ENCODE peak calls at places on chromosomes 1 and 21, in four cellular contexts. X is GM12878, W is K562, O is HepG2. P is an unnamed sample.

GRCh38 chr1:22031214-22031962 is 21.1 kb upstream of the CDC42 start:
- DNase-seq in W (no peak), X (no peak), O (peak; percentile 47), P (no peak)

GRCh38 chr1:101174722-101175121 is 62.1 kb upstream of the S1PR1 start:
- DNase-seq in W (no peak), X (no peak), O (no peak), P (no peak)

GRCh38 chr1:12179111-12179519 is 12.3 kb downstream of the TNFRSF1B start:
- DNase-seq in W (no peak), O (peak; percentile 36), X (no peak), P (no peak)

GRCh38 chr1:9438431-9439073 is 100.7 kb upstream of the SLC25A33 start:
- DNase-seq in O (peak; percentile 91), W (no peak), X (no peak), P (peak; percentile 83)

GRCh38 chr1:10687142-10687715 is 109.2 kb downstream of the CASZ1 start:
- DNase-seq in X (no peak), W (no peak), O (no peak), P (no peak)

GRCh38 chr1:115112496-115113375 is 23.4 kb upstream of the TSPAN2 start:
- DNase-seq in W (peak; percentile 43), X (no peak), O (no peak), P (no peak)

GRCh38 chr1:247295746-247296145 is 35.9 kb downstream of the ZNF496 start:
- DNase-seq in O (no peak), X (no peak), W (no peak), P (no peak)

GRCh38 chr1:103461171-103462105 is 64.1 kb upstream of the RNPC3 start:
- DNase-seq in O (no peak), W (peak; percentile 8), X (no peak), P (peak; percentile 4)

GRCh38 chr1:16393255-16394177 is 26.5 kb downstream of the SZRD1 start:
- DNase-seq in W (no peak), O (no peak), X (no peak), P (no peak)

GRCh38 chr1:112504666-112505399 is 3.9 kb upstream of the WNT2B start:
- DNase-seq in O (no peak), W (no peak), X (no peak), P (no peak)

GRCh38 chr1:16191309-16191708 is 21.1 kb downstream of the ARHGEF19 start:
- DNase-seq in O (no peak), W (no peak), X (no peak), P (no peak)

GRCh38 chr1:248158758-248159157 is 13.8 kb downstream of the OR2M5 start:
- DNase-seq in W (no peak), X (no peak), O (no peak), P (no peak)

GRCh38 chr21:17775431-17776126 is 43.6 kb downstream of the C21orf91 start:
- DNase-seq in O (peak; percentile 22), X (peak; percentile 63), W (no peak), P (no peak)

GRCh38 chr1:32487182-32487581 is 22.3 kb downstream of the ZBTB8B start:
- DNase-seq in X (no peak), O (no peak), W (no peak), P (no peak)

GRCh38 chr21:33300701-33301631 is 23.8 kb upstream of the IFNAR1 start:
- DNase-seq in W (peak; percentile 30), X (no peak), O (no peak), P (no peak)

GRCh38 chr1:162674018-162674608 is 41.8 kb downstream of the DDR2 start:
- DNase-seq in O (no peak), W (no peak), X (no peak), P (no peak)

GRCh38 chr1:93338426-93338825 is 7.3 kb upstream of the DR1 start:
- DNase-seq in X (no peak), W (no peak), O (no peak), P (peak; percentile 28)

GRCh38 chr21:45559216-45560105 is 17.2 kb upstream of the SLC19A1 start:
- DNase-seq in W (no peak), O (no peak), X (no peak), P (no peak)

GRCh38 chr1:18681423-18681835 is 50.8 kb downstream of the PAX7 start:
- DNase-seq in W (peak; percentile 79), X (no peak), O (peak; percentile 53), P (peak; percentile 73)

GRCh38 chr1:244952280-244952933 is 88.1 kb upstream of the HNRNPU start:
- DNase-seq in W (no peak), X (no peak), O (no peak), P (no peak)

GRCh38 chr1:94532077-94532476 is 9.5 kb downstream of the F3 start:
- DNase-seq in O (no peak), W (no peak), X (no peak), P (no peak)

GRCh38 chr1:56397811-56398231 is 181.5 kb downstream of the PLPP3 start:
- DNase-seq in X (no peak), O (no peak), W (no peak), P (no peak)

GRCh38 chr1:93851327-93851712 is 27.7 kb downstream of the DNTTIP2 start:
- DNase-seq in W (peak; percentile 49), O (no peak), X (no peak), P (no peak)

GRCh38 chr21:28938726-28939125 is 54.0 kb downstream of the LTN1 start:
- DNase-seq in O (no peak), W (no peak), X (no peak), P (no peak)

GRCh38 chr1:79859212-79859948 is 852.9 kb upstream of the ADGRL4 start:
- DNase-seq in O (no peak), X (no peak), W (no peak), P (peak; percentile 13)

GRCh38 chr1:70807088-70807664 is 240.4 kb downstream of the PTGER3 start:
- DNase-seq in X (no peak), W (no peak), O (no peak), P (no peak)

GRCh38 chr1:184118051-184118450 is 66.5 kb downstream of the TSEN15 start:
- DNase-seq in W (no peak), O (no peak), X (no peak), P (peak; percentile 22)

GRCh38 chr1:15943515-15944307 is 32.2 kb downstream of the ZBTB17 start:
- DNase-seq in O (no peak), X (no peak), W (no peak), P (no peak)

GRCh38 chr1:18539171-18539570 is 58.4 kb downstream of the KLHDC7A start:
- DNase-seq in O (no peak), X (no peak), W (no peak), P (no peak)

GRCh38 chr21:38327984-38328383 is 71.2 kb downstream of the KCNJ15 start:
- DNase-seq in W (no peak), X (peak; percentile 24), O (no peak), P (no peak)

GRCh38 chr1:157137051-157137772 is 983 bp downstream of the ETV3 start:
- DNase-seq in O (no peak), X (no peak), W (peak; percentile 44), P (peak; percentile 31)
- TF ChIP-seq BHLHE40 in O (no peak), X (no peak), W (no peak), P (no peak)

GRCh38 chr21:42495027-42495426 is 997 bp downstream of the RSPH1 start:
- DNase-seq in O (no peak), W (no peak), X (no peak), P (no peak)
- TF ChIP-seq KDM1A in O (no peak), W (no peak), X (no peak), P (no peak)

DNA sequence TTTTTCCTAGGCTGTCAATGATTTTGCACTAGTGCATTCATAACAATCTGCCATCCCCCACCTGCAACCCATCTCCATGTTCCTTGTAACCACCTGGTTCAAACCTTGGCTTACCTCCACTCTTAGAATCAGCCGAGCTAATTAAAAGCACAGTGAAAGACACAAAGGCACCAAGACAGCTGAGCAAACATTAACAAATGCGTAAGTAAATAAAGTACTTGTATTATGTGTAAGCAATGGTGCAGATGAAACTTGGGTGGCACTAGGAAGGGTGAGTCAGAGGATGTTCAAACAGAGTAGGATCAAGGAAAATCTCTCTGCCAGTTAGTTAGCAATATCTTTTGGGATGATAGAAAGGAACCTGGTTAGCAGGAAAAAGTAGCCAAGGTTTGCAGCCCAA is 5.1 kb upstream of the FOXJ3 start:
- DNase-seq in W (no peak), O (peak; percentile 90), X (no peak), P (peak; percentile 65)
- TF ChIP-seq BHLHE40 in W (no peak), O (no peak), X (no peak), P (no peak)

DNA sequence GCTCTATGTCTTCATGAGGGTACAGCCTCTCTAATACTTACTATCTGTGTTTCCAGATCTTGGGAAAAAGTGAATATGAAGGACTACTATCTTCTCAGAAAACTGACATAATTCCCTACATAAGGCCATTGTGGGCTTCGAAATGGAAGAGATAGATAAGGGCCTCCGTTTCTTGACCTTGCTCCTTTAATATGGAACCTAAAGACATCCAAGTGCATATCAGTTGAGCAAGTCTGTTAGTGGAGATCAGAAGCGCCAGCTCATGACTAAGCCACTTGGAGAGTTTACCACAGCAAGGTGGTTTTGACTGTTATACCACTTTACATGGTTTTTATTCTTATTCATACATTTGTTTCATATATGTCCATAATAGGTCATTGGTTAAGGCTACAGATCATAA is 35.3 kb upstream of the FCER1A start:
- DNase-seq in W (peak; percentile 17), O (no peak), X (no peak), P (no peak)
- TF ChIP-seq KDM1A in W (no peak), O (no peak), X (no peak), P (no peak)